ENCODE peak calls at places on chromosome 2, in eight cellular contexts. G is aorta; A is stimulated activated CD8-positive, alpha-beta memory T cell treated with anti-CD3 and anti-CD28 coated beads, Interleukin-15, amount 100 ng/mL, for 4 hours; R is stimulated activated CD4-positive, alpha-beta T cell treated with anti-CD3 and anti-CD28 coated beads, Interleukin-2, amount 100 ng/mL, for 48 hours; O is activated CD4-positive, alpha-beta T cell treated with anti-CD3 and anti-CD28 coated beads, Interleukin-2, amount 50 U/mL, for 1 hour; F is SHP77; H is NCI-H1694 treated with DMSO at 0.1 percent for 48 hours; E is AML-193. Q is an unnamed sample.

GRCh38 chr2:190410171-190410570 is 2.0 kb downstream of the MFSD6 start:
- DNase-seq in H (peak; percentile 26), A (no peak), G (no peak), O (no peak), R (no peak), F (no peak), E (peak; percentile 66), Q (no peak)

GRCh38 chr2:62071126-62071598 is 124.8 kb upstream of the B3GNT2 start:
- DNase-seq in O (no peak), A (no peak), E (no peak), H (no peak), F (no peak), R (no peak), G (no peak), Q (no peak)

GRCh38 chr2:56624181-56624580 is 440.4 kb downstream of the CCDC85A start:
- DNase-seq in G (no peak), F (no peak), R (no peak), E (no peak), O (no peak), A (no peak), H (no peak), Q (no peak)

GRCh38 chr2:42569116-42569711 is 782 bp downstream of the MTA3 start:
- DNase-seq in O (no peak), H (no peak), E (peak; percentile 9), A (no peak), G (peak; percentile 51), F (no peak), R (no peak), Q (no peak)

GRCh38 chr2:9984861-9985480 is 33.5 kb downstream of the GRHL1 start:
- DNase-seq in R (no peak), E (no peak), H (no peak), G (no peak), O (no peak), F (no peak), A (no peak), Q (no peak)

GRCh38 chr2:157625311-157625710 is 3.4 kb downstream of the ACVR1C start:
- DNase-seq in G (no peak), A (no peak), E (no peak), R (no peak), O (no peak), F (no peak), H (no peak), Q (no peak)

GRCh38 chr2:147177449-147177848 is 667.4 kb upstream of the ACVR2A start:
- DNase-seq in O (no peak), G (no peak), H (no peak), A (no peak), F (no peak), R (no peak), E (no peak), Q (no peak)

GRCh38 chr2:210022824-210023223 is 20.4 kb downstream of the RPE start:
- DNase-seq in A (no peak), E (no peak), O (no peak), R (no peak), G (no peak), H (no peak), F (no peak), Q (no peak)

GRCh38 chr2:21194828-21195227 is 71.1 kb downstream of the TDRD15 start:
- DNase-seq in H (no peak), E (no peak), O (no peak), F (peak; percentile 52), G (no peak), R (no peak), A (no peak), Q (no peak)

GRCh38 chr2:10222-10875 is 36.0 kb downstream of the FAM110C start:
- DNase-seq in A (no peak), E (no peak), G (peak; percentile 58), H (peak; percentile 18), R (no peak), F (no peak), O (no peak), Q (peak; percentile 33)

GRCh38 chr2:18209934-18210639 is 331.6 kb downstream of the KCNS3 start:
- DNase-seq in R (no peak), A (no peak), H (no peak), G (no peak), F (peak; percentile 57), O (no peak), E (no peak), Q (no peak)

GRCh38 chr2:101329026-101329425 is 20.5 kb upstream of the RNF149 start:
- DNase-seq in G (no peak), H (no peak), O (peak; percentile 19), E (no peak), R (no peak), F (no peak), A (no peak), Q (no peak)

GRCh38 chr2:191231995-191232394 is 13.2 kb upstream of the MYO1B start:
- DNase-seq in F (no peak), G (no peak), R (no peak), H (no peak), O (no peak), E (peak; percentile 6), A (no peak), Q (no peak)

GRCh38 chr2:33678447-33678846 is 79.3 kb upstream of the FAM98A start:
- DNase-seq in O (no peak), E (no peak), R (no peak), F (no peak), G (no peak), A (no peak), H (no peak), Q (no peak)

GRCh38 chr2:128410035-128410757 is 91.5 kb upstream of the HS6ST1 start:
- DNase-seq in R (no peak), E (no peak), G (no peak), O (no peak), F (no peak), H (no peak), A (no peak), Q (no peak)

GRCh38 chr2:228838819-228839218 is 432.3 kb downstream of the PID1 start:
- DNase-seq in H (no peak), A (no peak), F (no peak), R (no peak), E (no peak), O (no peak), G (no peak), Q (no peak)

GRCh38 chr2:201680743-201681142 is 17.7 kb downstream of the MPP4 start:
- DNase-seq in O (no peak), R (peak; percentile 5), F (peak; percentile 13), E (no peak), A (no peak), G (no peak), H (no peak), Q (no peak)

GRCh38 chr2:118774458-118775133 is 72.9 kb downstream of the EN1 start:
- DNase-seq in E (no peak), F (no peak), O (no peak), G (peak; percentile 56), R (peak; percentile 13), H (peak; percentile 66), A (no peak), Q (no peak)

GRCh38 chr2:162297925-162298552 is 20.4 kb downstream of the IFIH1 start:
- DNase-seq in O (peak; percentile 47), E (peak; percentile 64), R (peak; percentile 56), H (peak; percentile 74), A (no peak), F (peak; percentile 46), G (no peak), Q (peak; percentile 68)

GRCh38 chr2:12202301-12202700 is 455.9 kb downstream of the LPIN1 start:
- DNase-seq in A (no peak), F (no peak), H (no peak), G (no peak), O (no peak), R (no peak), E (no peak), Q (no peak)

GRCh38 chr2:64770781-64771334 is 117.1 kb upstream of the SERTAD2 start:
- DNase-seq in A (no peak), G (no peak), E (no peak), H (no peak), R (no peak), F (no peak), O (no peak), Q (peak; percentile 65)

GRCh38 chr2:110149330-110150220 is 34.0 kb upstream of the MALL start:
- DNase-seq in O (no peak), A (no peak), R (no peak), G (no peak), H (no peak), F (no peak), E (no peak), Q (no peak)

GRCh38 chr2:5175231-5175630 is 517.0 kb upstream of the SOX11 start:
- DNase-seq in O (no peak), F (no peak), E (no peak), G (no peak), H (no peak), A (no peak), R (no peak), Q (no peak)

GRCh38 chr2:41782306-41783158 is 265.3 kb upstream of the PKDCC start:
- DNase-seq in H (peak; percentile 44), O (peak; percentile 4), A (no peak), E (no peak), R (peak; percentile 18), F (peak; percentile 8), G (no peak), Q (no peak)

GRCh38 chr2:67070826-67071225 is 326.3 kb upstream of the ETAA1 start:
- DNase-seq in G (no peak), F (no peak), A (no peak), E (no peak), R (no peak), O (no peak), H (no peak), Q (no peak)

GRCh38 chr2:78992807-78993517 is 32.5 kb upstream of the REG3G start:
- DNase-seq in F (no peak), A (no peak), E (no peak), H (no peak), O (no peak), R (no peak), G (no peak), Q (no peak)

GRCh38 chr2:219073413-219074129 is 12.8 kb upstream of the IHH start:
- DNase-seq in A (no peak), O (no peak), F (peak; percentile 56), G (no peak), H (peak; percentile 75), R (no peak), E (peak; percentile 67), Q (no peak)

GRCh38 chr2:9356336-9356735 is 67.0 kb downstream of the ITGB1BP1 start:
- DNase-seq in A (no peak), O (no peak), R (no peak), E (no peak), F (no peak), G (no peak), H (peak; percentile 70), Q (no peak)

GRCh38 chr2:84970956-84971798 is at the start of gene KCMF1:
- DNase-seq in O (peak; percentile 61), A (peak; percentile 62), F (peak; percentile 55), E (peak; percentile 25), G (peak; percentile 86), R (peak; percentile 59), H (peak; percentile 25), Q (peak; percentile 74)